ENCODE peak calls at places on chromosomes 12 and 14, in four cellular contexts. D, W, O and B are unnamed samples.

GRCh38 chr12:48814313-48815280 is 3.7 kb upstream of the CACNB3 start:
- DNase-seq in W (peak), O (peak), D (peak), B (peak)

GRCh38 chr12:57629897-57630471 is 3.0 kb downstream of the B4GALNT1 start:
- DNase-seq in O (no peak), D (no peak), W (no peak), B (no peak)

GRCh38 chr12:46629331-46630229 is 196.2 kb downstream of the SLC38A4 start:
- DNase-seq in W (peak), D (no peak), O (no peak), B (no peak)

GRCh38 chr12:78864483-78865296 is at the start of gene SYT1:
- DNase-seq in D (peak), W (no peak), O (no peak), B (peak)

GRCh38 chr14:73241481-73242165 is 4.3 kb downstream of the PAPLN start:
- DNase-seq in O (no peak), D (no peak), W (no peak), B (no peak)

GRCh38 chr14:87149583-87150354 is 843.2 kb downstream of the GALC start:
- DNase-seq in W (no peak), O (no peak), D (no peak), B (peak)

GRCh38 chr12:122421263-122421814 is 1.1 kb downstream of the CLIP1 start:
- DNase-seq in O (peak), W (peak), D (peak), B (no peak)

GRCh38 chr14:50399251-50400032 is 2.8 kb upstream of the CDKL1 start:
- DNase-seq in W (no peak), O (no peak), D (peak), B (peak)

GRCh38 chr12:49636979-49637378 is 13.6 kb downstream of the PRPF40B start:
- DNase-seq in D (peak), O (peak), W (peak), B (peak)

GRCh38 chr14:38856798-38857197 is 246.2 kb downstream of the SEC23A start:
- DNase-seq in O (no peak), W (no peak), D (no peak), B (no peak)

GRCh38 chr12:51631021-51631420 is 40.0 kb downstream of the SCN8A start:
- DNase-seq in W (no peak), O (no peak), D (no peak), B (no peak)

GRCh38 chr14:95562892-95563685 is 28.2 kb downstream of the GLRX5 start:
- DNase-seq in O (no peak), D (no peak), W (no peak), B (peak)

GRCh38 chr14:95480109-95480886 is 36.2 kb downstream of the SYNE3 start:
- DNase-seq in O (no peak), W (peak), D (peak), B (no peak)

GRCh38 chr14:101501858-101502615 is 59.3 kb upstream of the DIO3 start:
- DNase-seq in W (no peak), D (no peak), O (no peak), B (no peak)

GRCh38 chr12:10590976-10591375 is 22.4 kb downstream of the MAGOHB start:
- DNase-seq in O (no peak), D (no peak), W (no peak), B (no peak)

GRCh38 chr12:88784166-88784565 is 203.9 kb upstream of the KITLG start:
- DNase-seq in W (no peak), D (no peak), O (no peak), B (peak)

GRCh38 chr12:5480218-5480952 is 48.5 kb downstream of the NTF3 start:
- DNase-seq in O (no peak), W (no peak), D (no peak), B (peak)

GRCh38 chr12:112906712-112907414 is at the start of gene OAS1:
- DNase-seq in O (peak), W (no peak), D (peak), B (peak)

GRCh38 chr12:108846320-108846719 is 11.1 kb downstream of the SSH1 start:
- DNase-seq in W (peak), D (peak), O (no peak), B (no peak)

GRCh38 chr12:110338754-110339153 is 57.7 kb downstream of the ATP2A2 start:
- DNase-seq in D (no peak), O (peak), W (no peak), B (peak)

GRCh38 chr12:117330441-117331113 is 30.8 kb downstream of the NOS1 start:
- DNase-seq in D (no peak), O (no peak), W (no peak), B (no peak)

GRCh38 chr12:65655074-65655493 is 169.2 kb upstream of the HMGA2 start:
- DNase-seq in D (peak), W (no peak), O (no peak), B (no peak)

GRCh38 chr14:99971929-99972747 is 93.1 kb upstream of the EVL start:
- DNase-seq in D (peak), O (peak), W (no peak), B (peak)